ENCODE peak calls at places on chromosomes 2 and 18, in four cellular contexts. One of them, this sample, is unnamed.

GRCh38 chr18:71020342-71021096 is 731.7 kb downstream of the SOCS6 start:
- DNase-seq in GM12878: no peak
- DNase-seq in K562: no peak
- DNase-seq in HepG2: no peak
- DNase-seq in this sample: no peak

GRCh38 chr2:138499684-138500083 is 1.9 kb upstream of the SPOPL start:
- DNase-seq in HepG2: no peak
- DNase-seq in GM12878: no peak
- DNase-seq in K562: no peak
- DNase-seq in this sample: no peak

GRCh38 chr2:112480540-112481049 is 1.4 kb upstream of the TTL start:
- DNase-seq in K562: peak
- DNase-seq in HepG2: peak
- DNase-seq in GM12878: no peak
- DNase-seq in this sample: no peak

GRCh38 chr2:237859082-237859433 is 365 bp upstream of the RAMP1 start:
- DNase-seq in GM12878: no peak
- DNase-seq in K562: no peak
- DNase-seq in HepG2: no peak
- DNase-seq in this sample: no peak

GRCh38 chr2:14633031-14633430 is 514 bp downstream of the LRATD1 start:
- DNase-seq in K562: no peak
- DNase-seq in GM12878: no peak
- DNase-seq in HepG2: no peak
- DNase-seq in this sample: peak

GRCh38 chr18:58579561-58580047 is 49.3 kb downstream of the ALPK2 start:
- DNase-seq in K562: no peak
- DNase-seq in GM12878: no peak
- DNase-seq in HepG2: peak
- DNase-seq in this sample: no peak

GRCh38 chr2:29397743-29398142 is 282.5 kb downstream of the CLIP4 start:
- DNase-seq in HepG2: no peak
- DNase-seq in GM12878: no peak
- DNase-seq in K562: no peak
- DNase-seq in this sample: no peak

GRCh38 chr2:75429036-75429435 is 131.7 kb downstream of the EVA1A start:
- DNase-seq in K562: no peak
- DNase-seq in HepG2: no peak
- DNase-seq in GM12878: no peak
- DNase-seq in this sample: no peak

GRCh38 chr2:64819774-64820688 is 166.3 kb upstream of the SERTAD2 start:
- DNase-seq in GM12878: peak
- DNase-seq in HepG2: no peak
- DNase-seq in K562: no peak
- DNase-seq in this sample: no peak

GRCh38 chr2:23042176-23042909 is 342.6 kb upstream of the KLHL29 start:
- DNase-seq in GM12878: no peak
- DNase-seq in K562: no peak
- DNase-seq in HepG2: no peak
- DNase-seq in this sample: no peak

GRCh38 chr2:182229288-182229687 is 197.5 kb downstream of the PDE1A start:
- DNase-seq in HepG2: no peak
- DNase-seq in K562: no peak
- DNase-seq in GM12878: no peak
- DNase-seq in this sample: no peak

GRCh38 chr2:7118606-7119503 is 201.6 kb downstream of the RNF144A start:
- DNase-seq in GM12878: no peak
- DNase-seq in K562: no peak
- DNase-seq in HepG2: no peak
- DNase-seq in this sample: peak

GRCh38 chr2:105950521-105951389 is 206.0 kb downstream of the NCK2 start:
- DNase-seq in HepG2: no peak
- DNase-seq in GM12878: no peak
- DNase-seq in K562: no peak
- DNase-seq in this sample: peak

GRCh38 chr2:217858519-217859466 is 144.0 kb downstream of the TNS1 start:
- DNase-seq in K562: peak
- DNase-seq in HepG2: peak
- DNase-seq in GM12878: no peak
- DNase-seq in this sample: no peak

GRCh38 chr2:97751752-97752151 is 38.4 kb downstream of the ZAP70 start:
- DNase-seq in HepG2: no peak
- DNase-seq in K562: no peak
- DNase-seq in GM12878: no peak
- DNase-seq in this sample: no peak

GRCh38 chr18:24234330-24234729 is 95.5 kb downstream of the CABYR start:
- DNase-seq in K562: no peak
- DNase-seq in HepG2: peak
- DNase-seq in GM12878: no peak
- DNase-seq in this sample: no peak

GRCh38 chr2:200087451-200087850 is 132.1 kb downstream of the MAIP1 start:
- DNase-seq in HepG2: no peak
- DNase-seq in GM12878: no peak
- DNase-seq in K562: no peak
- DNase-seq in this sample: no peak

DNA sequence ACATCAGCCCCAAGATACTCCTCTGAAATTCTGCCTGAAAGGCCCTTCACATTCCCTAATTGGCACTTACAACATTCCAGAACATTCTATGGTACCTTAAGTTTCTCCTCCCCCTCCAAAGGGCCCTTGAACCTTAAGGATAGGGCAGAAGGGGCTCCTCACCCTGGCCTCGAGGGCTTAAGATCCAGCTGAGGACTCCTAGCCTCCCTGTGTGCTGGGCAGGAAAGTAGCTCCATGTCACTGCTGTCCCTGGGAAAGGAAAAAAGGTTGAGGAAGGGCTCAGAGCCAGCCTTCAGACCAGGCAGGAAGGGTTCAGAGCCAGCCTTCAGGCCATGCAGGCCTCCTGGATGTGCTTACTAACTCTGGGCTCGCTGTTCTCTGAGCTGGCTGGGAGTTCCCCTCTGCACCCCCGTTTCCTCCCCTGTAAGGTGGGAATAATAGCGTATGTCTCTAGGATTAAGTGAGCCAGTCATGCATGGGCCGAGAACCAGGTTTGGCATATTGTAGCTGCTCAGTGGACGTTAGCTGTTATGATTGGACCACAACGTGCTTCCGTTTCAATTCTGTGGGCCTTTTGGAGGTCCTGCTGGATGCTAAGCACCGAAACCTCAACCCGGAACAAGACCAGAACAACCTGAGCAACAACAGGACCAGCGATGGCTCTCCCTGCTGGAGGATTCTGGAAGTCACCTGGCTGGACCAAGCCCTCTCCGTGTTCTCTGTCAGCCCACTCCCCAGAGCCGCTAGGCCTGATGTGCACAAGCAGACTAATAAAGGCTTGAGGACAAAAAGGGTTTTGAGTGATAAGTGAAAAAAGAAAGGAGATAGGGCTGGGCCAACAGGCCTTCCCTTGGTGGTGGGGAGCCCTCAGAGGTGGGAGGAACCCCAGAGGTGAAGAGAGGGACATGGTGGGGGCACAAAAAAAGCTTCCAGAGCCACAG is 1.0 kb upstream of the B3GNT7 start:
- DNase-seq in GM12878: peak
- DNase-seq in HepG2: peak
- DNase-seq in K562: peak
- DNase-seq in this sample: peak
- TF ChIP-seq ETV6 in GM12878: no peak
- TF ChIP-seq ETV6 in HepG2: no peak
- TF ChIP-seq ETV6 in K562: no peak
- TF ChIP-seq ETV6 in this sample: peak

GRCh38 chr2:107694667-107695066 is 132.0 kb upstream of the RGPD4 start:
- DNase-seq in K562: no peak
- DNase-seq in HepG2: no peak
- DNase-seq in GM12878: no peak
- DNase-seq in this sample: no peak
- TF ChIP-seq ETV6 in K562: no peak
- TF ChIP-seq ETV6 in HepG2: no peak
- TF ChIP-seq ETV6 in GM12878: no peak
- TF ChIP-seq ETV6 in this sample: no peak

GRCh38 chr2:84940088-84940470 is 30.9 kb upstream of the KCMF1 start:
- DNase-seq in K562: no peak
- DNase-seq in HepG2: no peak
- DNase-seq in GM12878: no peak
- DNase-seq in this sample: no peak
- TF ChIP-seq ETV6 in K562: no peak
- TF ChIP-seq ETV6 in HepG2: no peak
- TF ChIP-seq ETV6 in GM12878: no peak
- TF ChIP-seq ETV6 in this sample: no peak

GRCh38 chr2:120650022-120650644 is 85.5 kb upstream of the GLI2 start:
- DNase-seq in K562: no peak
- DNase-seq in GM12878: no peak
- DNase-seq in HepG2: no peak
- DNase-seq in this sample: no peak
- TF ChIP-seq ETV6 in K562: no peak
- TF ChIP-seq ETV6 in GM12878: no peak
- TF ChIP-seq ETV6 in HepG2: no peak
- TF ChIP-seq ETV6 in this sample: no peak

GRCh38 chr2:190792956-190793888 is 87.4 kb upstream of the GLS start:
- DNase-seq in GM12878: no peak
- DNase-seq in K562: no peak
- DNase-seq in HepG2: no peak
- DNase-seq in this sample: no peak

GRCh38 chr2:190791347-190791982 is 89.2 kb upstream of the GLS start:
- DNase-seq in GM12878: no peak
- DNase-seq in HepG2: no peak
- DNase-seq in K562: no peak
- DNase-seq in this sample: no peak

GRCh38 chr2:190789074-190790004 is 91.3 kb upstream of the GLS start:
- DNase-seq in K562: no peak
- DNase-seq in HepG2: peak
- DNase-seq in GM12878: no peak
- DNase-seq in this sample: no peak

GRCh38 chr2:190791983-190792575 is 88.5 kb upstream of the GLS start:
- DNase-seq in HepG2: no peak
- DNase-seq in K562: no peak
- DNase-seq in GM12878: no peak
- DNase-seq in this sample: no peak

DNA sequence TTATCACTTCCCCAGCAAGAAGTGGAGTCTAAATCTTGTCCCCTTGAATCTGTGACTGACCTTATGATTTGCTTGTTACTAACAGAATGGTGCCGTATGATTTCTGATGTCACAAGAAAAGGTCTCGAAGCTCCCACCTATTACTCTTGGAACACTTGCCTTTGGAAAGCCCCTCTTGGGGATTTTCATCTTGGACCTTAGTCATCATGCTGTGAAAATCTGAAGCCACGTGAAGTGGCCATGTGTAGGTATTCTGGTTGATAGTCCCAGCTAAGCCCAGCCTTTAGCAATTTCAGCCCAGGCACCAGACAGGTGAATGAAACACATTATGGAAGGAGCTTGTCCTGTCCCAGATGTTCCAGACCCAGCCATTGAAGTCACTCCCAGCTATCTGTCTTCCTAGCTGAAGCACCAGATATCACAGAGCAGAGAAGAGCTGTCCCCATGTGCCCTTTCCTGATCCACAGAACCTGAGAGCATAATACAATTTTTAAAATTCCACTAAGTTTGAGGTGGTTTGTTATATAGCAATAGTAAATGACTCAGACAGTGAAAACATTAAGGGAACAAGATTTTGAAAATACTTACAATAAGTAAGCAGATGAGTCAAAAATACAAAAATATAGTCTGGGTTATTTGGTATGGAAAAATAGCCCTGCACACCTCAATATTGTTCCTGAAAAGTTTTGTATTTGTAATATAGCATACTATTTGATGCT is 86.0 kb upstream of the GLS start:
- DNase-seq in HepG2: no peak
- DNase-seq in GM12878: no peak
- DNase-seq in K562: no peak
- DNase-seq in this sample: no peak
- TF ChIP-seq ETV6 in HepG2: no peak
- TF ChIP-seq ETV6 in GM12878: no peak
- TF ChIP-seq ETV6 in K562: no peak
- TF ChIP-seq ETV6 in this sample: no peak

GRCh38 chr2:11379558-11379957 is 35.1 kb upstream of the ROCK2 start:
- DNase-seq in GM12878: no peak
- DNase-seq in K562: no peak
- DNase-seq in HepG2: no peak
- DNase-seq in this sample: no peak
- TF ChIP-seq ETV6 in GM12878: no peak
- TF ChIP-seq ETV6 in K562: no peak
- TF ChIP-seq ETV6 in HepG2: no peak
- TF ChIP-seq ETV6 in this sample: no peak

GRCh38 chr18:49344825-49345224 is 115.6 kb downstream of the DYM start:
- DNase-seq in GM12878: no peak
- DNase-seq in K562: no peak
- DNase-seq in HepG2: no peak
- DNase-seq in this sample: no peak
- TF ChIP-seq ETV6 in GM12878: no peak
- TF ChIP-seq ETV6 in K562: no peak
- TF ChIP-seq ETV6 in HepG2: no peak
- TF ChIP-seq ETV6 in this sample: no peak

DNA sequence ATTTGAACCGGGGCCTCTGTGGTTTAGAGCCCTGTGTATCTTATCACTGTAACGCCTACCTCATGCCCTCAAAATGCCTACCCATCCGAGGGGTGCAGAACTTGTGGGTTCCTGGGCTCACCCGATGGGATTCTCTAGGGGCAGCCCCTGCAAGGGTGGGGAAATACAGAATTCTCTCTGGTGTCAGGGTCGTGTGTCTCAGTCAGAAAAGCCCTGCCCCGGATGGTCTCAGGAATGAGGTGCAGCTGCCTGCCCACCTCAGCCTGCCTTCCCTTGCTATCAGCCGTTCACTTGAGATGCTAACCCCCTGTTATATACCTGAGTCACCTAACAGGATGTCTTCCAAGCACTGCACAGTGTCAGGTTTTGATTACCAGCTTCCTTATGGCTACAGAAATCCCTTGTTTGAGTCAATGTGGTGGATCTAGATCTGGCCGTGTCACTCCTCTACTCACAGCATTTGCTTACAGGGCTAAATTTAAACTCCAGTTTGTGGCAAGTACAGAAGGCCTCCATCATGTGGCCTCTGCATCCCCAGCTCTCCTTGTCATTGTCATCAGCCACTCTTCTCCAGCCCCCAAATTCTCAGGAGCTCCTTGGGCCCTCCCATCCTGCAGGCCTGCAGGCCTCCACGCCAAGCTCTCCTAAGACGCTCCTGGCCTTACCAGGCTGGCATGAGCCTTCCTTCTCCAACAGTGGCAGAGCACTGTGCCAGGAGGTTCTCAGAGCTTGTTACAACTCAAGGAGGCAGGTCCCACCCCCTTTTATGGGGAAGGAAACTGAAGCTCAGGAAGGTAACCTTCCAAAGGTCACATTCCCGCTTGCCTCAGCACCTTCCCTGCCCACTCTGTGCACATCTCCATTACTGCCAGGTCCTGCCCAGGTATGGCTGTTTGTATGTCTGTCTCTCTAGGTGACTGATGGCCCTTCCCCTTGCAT is 14.3 kb upstream of the MAP3K2 start:
- DNase-seq in K562: no peak
- DNase-seq in GM12878: no peak
- DNase-seq in HepG2: no peak
- DNase-seq in this sample: no peak
- TF ChIP-seq ETV6 in K562: no peak
- TF ChIP-seq ETV6 in GM12878: no peak
- TF ChIP-seq ETV6 in HepG2: no peak
- TF ChIP-seq ETV6 in this sample: no peak